ENCODE peak calls at places on chromosomes 5 and 9, in seven cellular contexts. A, D, Y, W, Q, U and X are unnamed samples.

GRCh38 chr9:127778280-127779135 is at the start of gene SH2D3C:
- DNase-seq in A (no peak), D (no peak), Y (no peak), W (peak), Q (no peak), U (peak), X (no peak)

GRCh38 chr5:177403194-177403825 is 2.8 kb upstream of the PFN3 start:
- DNase-seq in A (peak), D (peak), Y (no peak), W (no peak), Q (peak), U (no peak), X (no peak)

GRCh38 chr5:133202066-133202665 is 150.4 kb downstream of the HSPA4 start:
- DNase-seq in A (no peak), D (no peak), Y (no peak), W (no peak), Q (no peak), U (no peak), X (no peak)

GRCh38 chr5:9653811-9654210 is 23.7 kb upstream of the TAS2R1 start:
- DNase-seq in A (peak), D (peak), Y (no peak), W (peak), Q (no peak), U (no peak), X (no peak)

GRCh38 chr5:96265487-96265886 is 167.6 kb downstream of the PCSK1 start:
- DNase-seq in A (no peak), D (no peak), Y (no peak), W (no peak), Q (no peak), U (no peak), X (no peak)

GRCh38 chr9:114225534-114226288 is 70.4 kb downstream of the COL27A1 start:
- DNase-seq in A (no peak), D (peak), Y (no peak), W (no peak), Q (no peak), U (no peak), X (no peak)

GRCh38 chr5:142826741-142827492 is 56.7 kb downstream of the ARHGAP26 start:
- DNase-seq in A (no peak), D (peak), Y (no peak), W (no peak), Q (no peak), U (no peak), X (no peak)

GRCh38 chr5:10828241-10828640 is 67.2 kb upstream of the DAP start:
- DNase-seq in A (no peak), D (no peak), Y (no peak), W (no peak), Q (no peak), U (no peak), X (no peak)

GRCh38 chr9:127307802-127308201 is 43.2 kb downstream of the GARNL3 start:
- DNase-seq in A (no peak), D (no peak), Y (no peak), W (peak), Q (no peak), U (no peak), X (no peak)

GRCh38 chr5:102755691-102756371 is 726 bp downstream of the PAM start:
- DNase-seq in A (peak), D (peak), Y (peak), W (peak), Q (peak), U (peak), X (no peak)

GRCh38 chr5:16784088-16784487 is 152.0 kb downstream of the MYO10 start:
- DNase-seq in A (no peak), D (no peak), Y (no peak), W (no peak), Q (no peak), U (no peak), X (no peak)

GRCh38 chr5:178116406-178116885 is 3.1 kb downstream of the N4BP3 start:
- DNase-seq in A (peak), D (no peak), Y (no peak), W (no peak), Q (peak), U (no peak), X (no peak)

GRCh38 chr9:127915801-127916664 is 808 bp downstream of the ST6GALNAC4 start:
- DNase-seq in A (no peak), D (no peak), Y (no peak), W (no peak), Q (no peak), U (no peak), X (no peak)

GRCh38 chr5:113495402-113495801 is 7.1 kb upstream of the MCC start:
- DNase-seq in A (no peak), D (peak), Y (no peak), W (no peak), Q (no peak), U (no peak), X (no peak)

GRCh38 chr5:125198270-125198974 is 452.0 kb upstream of the ZNF608 start:
- DNase-seq in A (no peak), D (peak), Y (no peak), W (peak), Q (no peak), U (no peak), X (no peak)

GRCh38 chr5:88172847-88173758 is 95.5 kb downstream of the TMEM161B start:
- DNase-seq in A (no peak), D (peak), Y (peak), W (no peak), Q (no peak), U (no peak), X (no peak)

GRCh38 chr5:51395666-51396356 is 12.6 kb downstream of the ISL1 start:
- DNase-seq in A (no peak), D (no peak), Y (no peak), W (no peak), Q (no peak), U (no peak), X (no peak)

GRCh38 chr5:6504677-6505414 is 56.2 kb downstream of the UBE2QL1 start:
- DNase-seq in A (no peak), D (no peak), Y (no peak), W (no peak), Q (no peak), U (no peak), X (no peak)

GRCh38 chr5:123186762-123187161 is 97.7 kb downstream of the PRDM6 start:
- DNase-seq in A (no peak), D (no peak), Y (no peak), W (no peak), Q (no peak), U (no peak), X (no peak)

GRCh38 chr9:96203867-96204412 is 98.0 kb downstream of the HSD17B3 start:
- DNase-seq in A (no peak), D (no peak), Y (no peak), W (no peak), Q (no peak), U (no peak), X (no peak)

GRCh38 chr9:33287087-33287490 is 3.2 kb upstream of the NFX1 start:
- DNase-seq in A (peak), D (peak), Y (no peak), W (peak), Q (no peak), U (no peak), X (no peak)

GRCh38 chr5:159971931-159972461 is 36.9 kb upstream of the TTC1 start:
- DNase-seq in A (no peak), D (peak), Y (no peak), W (no peak), Q (no peak), U (peak), X (no peak)

GRCh38 chr5:142491260-142491659 is 166.4 kb upstream of the SPRY4 start:
- DNase-seq in A (no peak), D (no peak), Y (no peak), W (no peak), Q (no peak), U (no peak), X (no peak)

GRCh38 chr9:115883467-115884329 is 269.9 kb upstream of the PAPPA start:
- DNase-seq in A (no peak), D (peak), Y (peak), W (no peak), Q (no peak), U (no peak), X (peak)

GRCh38 chr9:90037136-90037797 is 432.5 kb downstream of the GADD45G start:
- DNase-seq in A (no peak), D (no peak), Y (no peak), W (no peak), Q (no peak), U (no peak), X (no peak)

GRCh38 chr5:159099049-159099760 is 511 bp downstream of the EBF1 start:
- DNase-seq in A (peak), D (peak), Y (no peak), W (peak), Q (no peak), U (peak), X (no peak)

GRCh38 chr9:98922721-98923435 is 20.8 kb upstream of the COL15A1 start:
- DNase-seq in A (no peak), D (no peak), Y (no peak), W (no peak), Q (no peak), U (no peak), X (no peak)

GRCh38 chr5:12861891-12862290 is 957.6 kb upstream of the CTNND2 start:
- DNase-seq in A (no peak), D (no peak), Y (no peak), W (no peak), Q (no peak), U (no peak), X (no peak)

GRCh38 chr5:171464829-171465228 is 45.4 kb downstream of the FGF18 start:
- DNase-seq in A (no peak), D (no peak), Y (no peak), W (no peak), Q (no peak), U (no peak), X (no peak)

GRCh38 chr9:124559871-124560270 is 52.7 kb upstream of the NR5A1 start:
- DNase-seq in A (no peak), D (peak), Y (no peak), W (no peak), Q (no peak), U (no peak), X (no peak)

GRCh38 chr9:124261787-124262595 is 4.2 kb downstream of the NEK6 start:
- DNase-seq in A (no peak), D (no peak), Y (no peak), W (no peak), Q (no peak), U (no peak), X (no peak)

GRCh38 chr9:80552931-80553330 is 981.2 kb downstream of the TLE4 start:
- DNase-seq in A (no peak), D (peak), Y (no peak), W (peak), Q (no peak), U (no peak), X (no peak)

GRCh38 chr5:179139936-179140235 is 79.7 kb downstream of the ZNF354C start:
- DNase-seq in A (no peak), D (no peak), Y (no peak), W (no peak), Q (no peak), U (no peak), X (no peak)

GRCh38 chr9:73200694-73201432 is 49.2 kb downstream of the ANXA1 start:
- DNase-seq in A (peak), D (peak), Y (peak), W (no peak), Q (no peak), U (no peak), X (no peak)

GRCh38 chr5:135832941-135833340 is 1.5 kb upstream of the SLC25A48 start:
- DNase-seq in A (no peak), D (no peak), Y (no peak), W (no peak), Q (no peak), U (no peak), X (no peak)

GRCh38 chr5:63155310-63155631 is 576.7 kb downstream of the LRRC70 start:
- DNase-seq in A (no peak), D (peak), Y (no peak), W (no peak), Q (no peak), U (no peak), X (no peak)

GRCh38 chr5:151741678-151742423 is 16.6 kb downstream of the ATOX1 start:
- DNase-seq in A (no peak), D (peak), Y (no peak), W (no peak), Q (no peak), U (no peak), X (no peak)

GRCh38 chr5:89613222-89613956 is 730.4 kb upstream of the MEF2C start:
- DNase-seq in A (peak), D (peak), Y (no peak), W (no peak), Q (no peak), U (no peak), X (no peak)